ENCODE peak calls at places on chromosomes 13 and 19, in seven cellular contexts. H, W, L, G, U, C and E are unnamed samples.

GRCh38 chr13:69178000-69178399 is 929.6 kb upstream of the ATXN8OS start:
- DNase-seq in U (no peak), H (no peak), L (no peak), G (no peak), W (no peak), C (no peak), E (no peak)

GRCh38 chr13:51202477-51203046 is 19.6 kb upstream of the FAM124A start:
- DNase-seq in W (no peak), G (no peak), L (peak; percentile 47), C (no peak), U (no peak), H (no peak), E (no peak)

GRCh38 chr13:110590577-110590976 is 24.8 kb upstream of the NAXD start:
- DNase-seq in C (no peak), W (no peak), L (no peak), H (no peak), G (no peak), U (no peak), E (no peak)

GRCh38 chr19:14375055-14375581 is 6.1 kb upstream of the ADGRE5 start:
- DNase-seq in C (no peak), H (no peak), U (no peak), L (no peak), G (peak; percentile 56), W (peak; percentile 35), E (peak; percentile 60)

GRCh38 chr13:74761794-74762193 is 627.6 kb upstream of the KLF12 start:
- DNase-seq in G (no peak), U (no peak), L (peak; percentile 36), W (no peak), H (no peak), C (no peak), E (no peak)

GRCh38 chr19:39430675-39431593 is 4.8 kb downstream of the RPS16 start:
- DNase-seq in C (peak; percentile 95), U (no peak), W (no peak), G (no peak), H (no peak), L (peak; percentile 75), E (peak; percentile 83)

GRCh38 chr13:67230774-67231480 is 791 bp upstream of the PCDH9 start:
- DNase-seq in W (peak; percentile 61), H (peak; percentile 67), U (peak; percentile 69), L (peak; percentile 80), G (peak; percentile 32), C (peak; percentile 88), E (no peak)

GRCh38 chr13:101453784-101454201 is 1.3 kb downstream of the ITGBL1 start:
- DNase-seq in G (no peak), W (peak; percentile 14), C (peak; percentile 60), L (peak; percentile 62), U (peak; percentile 61), H (no peak), E (no peak)

GRCh38 chr13:87810920-87811344 is 139.8 kb downstream of the SLITRK5 start:
- DNase-seq in G (no peak), C (no peak), L (no peak), H (no peak), U (no peak), W (no peak), E (no peak)

GRCh38 chr13:41487222-41487621 is 29.9 kb downstream of the RGCC start:
- DNase-seq in L (no peak), G (no peak), C (no peak), H (no peak), U (no peak), W (no peak), E (no peak)

GRCh38 chr19:34959021-34959420 is 5.0 kb downstream of the ZNF792 start:
- DNase-seq in H (no peak), G (no peak), L (no peak), U (no peak), C (no peak), W (no peak), E (no peak)

GRCh38 chr19:38693380-38694223 is 46.2 kb downstream of the ACTN4 start:
- DNase-seq in W (no peak), C (peak; percentile 95), H (no peak), L (peak; percentile 85), U (peak; percentile 39), G (no peak), E (peak; percentile 33)

GRCh38 chr13:30551194-30551593 is 66.5 kb upstream of the USPL1 start:
- DNase-seq in H (no peak), C (no peak), G (no peak), W (no peak), U (no peak), L (peak; percentile 39), E (no peak)

GRCh38 chr13:62997038-62997619 is 1581.5 kb upstream of the PCDH20 start:
- DNase-seq in U (no peak), H (no peak), W (no peak), L (no peak), G (no peak), C (no peak), E (no peak)

GRCh38 chr19:34461375-34462100 is 20.0 kb upstream of the WTIP start:
- DNase-seq in U (no peak), C (peak; percentile 91), L (no peak), H (no peak), G (no peak), W (no peak), E (no peak)

GRCh38 chr19:51055866-51056265 is 9.0 kb downstream of the KLK13 start:
- DNase-seq in L (no peak), U (no peak), W (no peak), C (peak; percentile 43), G (no peak), H (no peak), E (no peak)

GRCh38 chr19:51971624-51972023 is 15.0 kb downstream of the ZNF350 start:
- DNase-seq in C (no peak), U (no peak), W (no peak), H (no peak), G (no peak), L (peak; percentile 20), E (no peak)

GRCh38 chr13:107712145-107712544 is 503.2 kb downstream of the LIG4 start:
- DNase-seq in G (no peak), W (no peak), H (no peak), U (no peak), L (no peak), C (no peak), E (no peak)

GRCh38 chr19:35389192-35389861 is 18.5 kb downstream of the GPR42 start:
- DNase-seq in U (no peak), C (no peak), G (no peak), W (no peak), L (no peak), H (no peak), E (no peak)

GRCh38 chr13:112943309-112944125 is 25.5 kb upstream of the MCF2L start:
- DNase-seq in C (no peak), H (peak; percentile 52), W (peak; percentile 60), G (no peak), U (peak; percentile 65), L (peak; percentile 50), E (peak; percentile 19)

GRCh38 chr19:6003976-6004375 is 26.0 kb upstream of the RANBP3 start:
- DNase-seq in H (no peak), U (no peak), G (no peak), W (no peak), L (no peak), C (peak; percentile 38), E (no peak)

GRCh38 chr19:31054430-31054829 is 294.8 kb downstream of the TSHZ3 start:
- DNase-seq in U (peak; percentile 79), W (no peak), H (no peak), L (peak; percentile 54), C (peak; percentile 65), G (no peak), E (peak; percentile 8)

GRCh38 chr13:41649659-41650058 is 192.3 kb downstream of the RGCC start:
- DNase-seq in C (no peak), W (no peak), H (no peak), L (peak; percentile 48), U (peak; percentile 21), G (no peak), E (no peak)

GRCh38 chr13:99380921-99381645 is 73.9 kb upstream of the GPR183 start:
- DNase-seq in L (no peak), G (no peak), W (no peak), C (no peak), U (no peak), H (no peak), E (peak; percentile 59)

GRCh38 chr13:73809561-73809960 is 324.6 kb downstream of the KLF12 start:
- DNase-seq in W (no peak), C (no peak), H (no peak), U (no peak), L (peak; percentile 70), G (no peak), E (no peak)

GRCh38 chr19:3463039-3463958 is 17.0 kb downstream of the SMIM24 start:
- DNase-seq in G (no peak), L (no peak), W (no peak), H (no peak), C (peak; percentile 60), U (no peak), E (no peak)

GRCh38 chr13:58476176-58476575 is 844.6 kb downstream of the PCDH17 start:
- DNase-seq in U (no peak), L (no peak), W (no peak), C (no peak), G (no peak), H (no peak), E (no peak)

GRCh38 chr19:16871870-16872269 is 16.9 kb upstream of the F2RL3 start:
- DNase-seq in L (no peak), W (no peak), C (peak; percentile 22), U (no peak), H (no peak), G (no peak), E (no peak)

GRCh38 chr19:19405919-19406877 is 723 bp downstream of the GATAD2A start:
- DNase-seq in U (peak; percentile 70), G (peak; percentile 43), H (no peak), L (peak; percentile 74), W (peak; percentile 61), C (peak; percentile 88), E (peak; percentile 56)

GRCh38 chr19:9296336-9296735 is 13.3 kb downstream of the ZNF699 start:
- DNase-seq in C (no peak), H (no peak), U (no peak), W (no peak), L (no peak), G (no peak), E (no peak)

GRCh38 chr19:48510421-48511268 is 990 bp downstream of the LMTK3 start:
- DNase-seq in U (peak; percentile 89), C (peak; percentile 88), H (peak; percentile 90), L (peak; percentile 72), G (peak; percentile 62), W (peak; percentile 60), E (peak; percentile 68)

GRCh38 chr13:51818771-51819511 is 15.0 kb upstream of the DHRS12 start:
- DNase-seq in G (no peak), H (no peak), L (peak; percentile 54), U (no peak), C (no peak), W (no peak), E (peak; percentile 68)

GRCh38 chr19:12187625-12188024 is 24.7 kb downstream of the ZNF136 start:
- DNase-seq in L (no peak), U (no peak), H (no peak), G (no peak), C (no peak), W (no peak), E (no peak)

GRCh38 chr19:48391100-48392005 is at the start of gene KDELR1:
- DNase-seq in H (peak; percentile 93), U (peak; percentile 79), G (peak; percentile 75), L (peak; percentile 88), C (peak; percentile 99), W (peak; percentile 81), E (peak; percentile 55)

GRCh38 chr13:64553411-64554129 is 2676.6 kb downstream of the PCDH9 start:
- DNase-seq in U (no peak), H (no peak), C (no peak), L (peak; percentile 71), G (no peak), W (no peak), E (no peak)

GRCh38 chr19:47848425-47848824 is 10.6 kb upstream of the TPRX2 start:
- DNase-seq in C (no peak), L (no peak), W (no peak), G (no peak), H (no peak), U (no peak), E (no peak)

GRCh38 chr13:34255695-34256094 is 437.7 kb downstream of the RFC3 start:
- DNase-seq in W (no peak), U (no peak), H (no peak), C (no peak), L (no peak), G (no peak), E (no peak)

GRCh38 chr19:11324079-11324661 is 15.3 kb downstream of the RAB3D start:
- DNase-seq in H (peak; percentile 40), G (peak; percentile 91), W (peak; percentile 63), U (no peak), C (peak; percentile 90), L (peak; percentile 98), E (peak; percentile 6)